ENCODE peak calls at places on chromosomes 6 and 20, in six cellular contexts. V is NCI-H510A, M is AG09309, X is heart right ventricle, B is body of pancreas, H is HTR-8/SVneo. A is an unnamed sample.

GRCh38 chr6:10000461-10000992 is 414.3 kb downstream of the TFAP2A start:
- DNase-seq in M (no peak), X (no peak), H (no peak), V (no peak), B (no peak), A (no peak)

GRCh38 chr20:62039738-62040137 is 25.9 kb downstream of the TAF4 start:
- DNase-seq in B (no peak), V (no peak), M (no peak), X (no peak), H (no peak), A (no peak)

GRCh38 chr6:41258196-41258493 is 28.3 kb downstream of the TREM1 start:
- DNase-seq in H (no peak), X (no peak), M (no peak), B (no peak), V (no peak), A (no peak)

GRCh38 chr20:21146242-21146641 is 20.4 kb downstream of the KIZ start:
- DNase-seq in B (no peak), X (no peak), H (no peak), V (no peak), M (no peak), A (no peak)

GRCh38 chr20:49187330-49188100 is 619 bp downstream of the STAU1 start:
- DNase-seq in V (no peak), H (no peak), B (no peak), M (no peak), X (no peak), A (peak; percentile 16)

GRCh38 chr6:126632271-126632670 is 292.4 kb downstream of the CENPW start:
- DNase-seq in X (no peak), B (no peak), V (no peak), M (no peak), H (no peak), A (no peak)

GRCh38 chr20:11502668-11503067 is 415.0 kb upstream of the BTBD3 start:
- DNase-seq in B (no peak), M (no peak), X (no peak), H (no peak), V (no peak), A (no peak)

GRCh38 chr20:602357-602970 is 7.6 kb downstream of the TCF15 start:
- DNase-seq in B (no peak), M (no peak), H (no peak), V (no peak), X (peak; percentile 82), A (no peak)

GRCh38 chr6:55069132-55069781 is 105.1 kb upstream of the HCRTR2 start:
- DNase-seq in V (peak; percentile 12), B (peak; percentile 55), M (peak; percentile 31), H (peak; percentile 30), X (no peak), A (no peak)

GRCh38 chr20:63082308-63082938 is 75.7 kb upstream of the BHLHE23 start:
- DNase-seq in M (no peak), V (no peak), H (peak; percentile 86), B (peak; percentile 13), X (peak; percentile 48), A (peak; percentile 41)

GRCh38 chr20:38607351-38607750 is 5.7 kb downstream of the ARHGAP40 start:
- DNase-seq in M (no peak), X (no peak), B (no peak), H (no peak), V (no peak), A (no peak)

GRCh38 chr6:108969776-108970175 is 121.6 kb downstream of the ARMC2 start:
- DNase-seq in V (no peak), B (no peak), X (no peak), H (no peak), M (no peak), A (no peak)

GRCh38 chr6:132443206-132443605 is 41.9 kb upstream of the MOXD1 start:
- DNase-seq in X (no peak), V (no peak), H (no peak), B (no peak), M (peak; percentile 66), A (no peak)

GRCh38 chr6:122696853-122697252 is 82.7 kb upstream of the FABP7 start:
- DNase-seq in M (no peak), X (no peak), V (no peak), H (no peak), B (no peak), A (no peak)

GRCh38 chr6:30730611-30731435 is 10.7 kb downstream of the TUBB start:
- DNase-seq in H (no peak), V (peak; percentile 82), M (no peak), B (peak; percentile 91), X (peak; percentile 70), A (peak; percentile 82)

GRCh38 chr6:147693185-147693584 is 184.7 kb downstream of the SAMD5 start:
- DNase-seq in X (no peak), M (no peak), V (no peak), H (no peak), B (no peak), A (no peak)

GRCh38 chr6:26392932-26393636 is 9.0 kb upstream of the BTN3A1 start:
- DNase-seq in X (no peak), B (peak; percentile 11), V (no peak), M (no peak), H (no peak), A (no peak)

GRCh38 chr6:170160628-170161611 is 130.0 kb downstream of the DLL1 start:
- DNase-seq in B (no peak), H (no peak), X (no peak), V (no peak), M (no peak), A (no peak)

GRCh38 chr6:11044712-11045167 is 635 bp upstream of the ELOVL2 start:
- DNase-seq in M (no peak), V (no peak), X (no peak), B (no peak), H (no peak), A (no peak)

GRCh38 chr6:9417400-9417799 is 982.1 kb upstream of the SLC35B3 start:
- DNase-seq in B (no peak), M (no peak), H (no peak), X (no peak), V (no peak), A (no peak)

GRCh38 chr6:155066371-155066770 is 71.3 kb downstream of the TIAM2 start:
- DNase-seq in M (no peak), B (no peak), H (no peak), X (no peak), V (no peak), A (no peak)

GRCh38 chr20:37956099-37956498 is 53.2 kb downstream of the VSTM2L start:
- DNase-seq in X (no peak), B (no peak), V (no peak), H (no peak), M (no peak), A (no peak)

GRCh38 chr6:85449818-85450577 is at the start of gene NT5E:
- DNase-seq in H (peak; percentile 76), M (no peak), V (peak; percentile 44), X (peak; percentile 72), B (peak; percentile 53), A (no peak)

GRCh38 chr6:142975272-142975805 is 30.4 kb upstream of the HIVEP2 start:
- DNase-seq in H (no peak), X (no peak), B (no peak), V (no peak), M (no peak), A (no peak)

GRCh38 chr6:153172815-153173214 is 41.7 kb upstream of the RGS17 start:
- DNase-seq in V (no peak), B (no peak), M (no peak), X (no peak), H (no peak), A (no peak)

GRCh38 chr6:143052282-143052681 is 8.4 kb upstream of the AIG1 start:
- DNase-seq in X (no peak), V (no peak), H (no peak), B (no peak), M (no peak), A (no peak)

GRCh38 chr20:58842276-58842675 is 8.4 kb downstream of the GNAS-AS1 start:
- DNase-seq in V (no peak), M (no peak), B (no peak), H (no peak), X (no peak), A (no peak)

GRCh38 chr6:127204278-127204677 is 62.4 kb upstream of the RNF146 start:
- DNase-seq in V (no peak), B (no peak), M (no peak), H (no peak), X (no peak), A (no peak)

GRCh38 chr6:170067257-170067656 is 223.6 kb downstream of the DLL1 start:
- DNase-seq in V (no peak), M (no peak), H (no peak), X (no peak), B (no peak), A (no peak)

GRCh38 chr20:63777614-63778013 is 38.0 kb downstream of the SLC2A4RG start:
- DNase-seq in H (no peak), V (no peak), M (no peak), X (no peak), B (no peak), A (no peak)

A was measured in activated CD4-positive, alpha-beta T cell treated with anti-CD3 and anti-CD28 coated beads, Interleukin-2, amount 50 U/mL, for 1 hour.